ENCODE peak calls at places on chromosomes 12 and 14, in four cellular contexts. One of them, this sample, is unnamed. For H3K4me1 and H3K27me3, the result is how much of the 10 kb centered on the place peaks cover.

GRCh38 chr12:6858796-6859195 is 6.8 kb downstream of the USP5 start:
- DNase-seq in foreskin keratinocyte: no peak
- DNase-seq in lower lobe of right lung: no peak
- DNase-seq in lung: no peak
- DNase-seq in this sample: no peak

GRCh38 chr14:23881292-23881691 is 72.3 kb upstream of the DHRS4 start:
- DNase-seq in foreskin keratinocyte: no peak
- DNase-seq in lower lobe of right lung: no peak
- DNase-seq in lung: no peak
- DNase-seq in this sample: no peak

GRCh38 chr14:73723799-73724621 is 9.8 kb upstream of the PNMA1 start:
- DNase-seq in foreskin keratinocyte: no peak
- DNase-seq in lower lobe of right lung: peak
- DNase-seq in lung: peak
- DNase-seq in this sample: no peak

GRCh38 chr12:52149651-52150241 is 42.1 kb downstream of the KRT80 start:
- DNase-seq in foreskin keratinocyte: no peak
- DNase-seq in lower lobe of right lung: no peak
- DNase-seq in lung: no peak
- DNase-seq in this sample: no peak

GRCh38 chr12:106889326-106889725 is 66.4 kb upstream of the TMEM263 start:
- DNase-seq in foreskin keratinocyte: no peak
- DNase-seq in lower lobe of right lung: no peak
- DNase-seq in lung: no peak
- DNase-seq in this sample: no peak

GRCh38 chr12:75550401-75550851 is 39.0 kb upstream of the KRR1 start:
- DNase-seq in foreskin keratinocyte: no peak
- DNase-seq in lower lobe of right lung: no peak
- DNase-seq in lung: no peak
- DNase-seq in this sample: peak

GRCh38 chr14:54133896-54134295 is 177.3 kb upstream of the BMP4 start:
- DNase-seq in foreskin keratinocyte: peak
- DNase-seq in lower lobe of right lung: no peak
- DNase-seq in lung: peak
- DNase-seq in this sample: peak

GRCh38 chr12:131087991-131088700 is 134.4 kb downstream of the ADGRD1 start:
- DNase-seq in foreskin keratinocyte: no peak
- DNase-seq in lower lobe of right lung: peak
- DNase-seq in lung: no peak
- DNase-seq in this sample: no peak

GRCh38 chr14:92964124-92965109 is 41.5 kb downstream of the CHGA start:
- DNase-seq in foreskin keratinocyte: no peak
- DNase-seq in lower lobe of right lung: no peak
- DNase-seq in lung: no peak
- DNase-seq in this sample: no peak

GRCh38 chr14:31568671-31569070 is 7.5 kb downstream of the NUBPL start:
- DNase-seq in foreskin keratinocyte: no peak
- DNase-seq in lower lobe of right lung: no peak
- DNase-seq in lung: no peak
- DNase-seq in this sample: no peak

GRCh38 chr12:44314007-44314500 is 478.2 kb downstream of the TMEM117 start:
- DNase-seq in foreskin keratinocyte: no peak
- DNase-seq in lower lobe of right lung: no peak
- DNase-seq in lung: no peak
- DNase-seq in this sample: no peak

GRCh38 chr14:89401783-89402182 is 15.2 kb downstream of the FOXN3 start:
- DNase-seq in foreskin keratinocyte: no peak
- DNase-seq in lower lobe of right lung: no peak
- DNase-seq in lung: no peak
- DNase-seq in this sample: no peak

GRCh38 chr12:91109148-91109564 is 2.1 kb downstream of the LUM start:
- DNase-seq in foreskin keratinocyte: no peak
- DNase-seq in lower lobe of right lung: peak
- DNase-seq in lung: peak
- DNase-seq in this sample: peak

GRCh38 chr14:35332517-35333346 is 40.5 kb downstream of the PSMA6 start:
- DNase-seq in foreskin keratinocyte: no peak
- DNase-seq in lower lobe of right lung: no peak
- DNase-seq in lung: no peak
- DNase-seq in this sample: peak

GRCh38 chr14:81511110-81511900 is 22.3 kb downstream of the SEL1L start:
- DNase-seq in foreskin keratinocyte: no peak
- DNase-seq in lower lobe of right lung: no peak
- DNase-seq in lung: no peak
- DNase-seq in this sample: no peak

GRCh38 chr14:106789318-106789717 is 1262.9 kb downstream of the TMEM121 start:
- DNase-seq in foreskin keratinocyte: no peak
- DNase-seq in lower lobe of right lung: no peak
- DNase-seq in lung: no peak
- DNase-seq in this sample: no peak

GRCh38 chr14:69346710-69347109 is 51.4 kb downstream of the ERH start:
- DNase-seq in foreskin keratinocyte: no peak
- DNase-seq in lower lobe of right lung: no peak
- DNase-seq in lung: no peak
- DNase-seq in this sample: peak

GRCh38 chr14:61615743-61616523 is 79.4 kb upstream of the HIF1A start:
- DNase-seq in foreskin keratinocyte: no peak
- DNase-seq in lower lobe of right lung: no peak
- DNase-seq in lung: no peak
- DNase-seq in this sample: no peak

GRCh38 chr12:129489277-129489676 is 414.5 kb downstream of the TMEM132D start:
- DNase-seq in foreskin keratinocyte: no peak
- DNase-seq in lower lobe of right lung: no peak
- DNase-seq in lung: no peak
- DNase-seq in this sample: no peak

GRCh38 chr14:100096656-100097055 is 31.4 kb downstream of the EVL start:
- DNase-seq in foreskin keratinocyte: peak
- DNase-seq in lower lobe of right lung: no peak
- DNase-seq in lung: no peak
- DNase-seq in this sample: no peak

GRCh38 chr12:81859521-81859920 is 100.4 kb upstream of the PPFIA2 start:
- DNase-seq in foreskin keratinocyte: no peak
- DNase-seq in lower lobe of right lung: no peak
- DNase-seq in lung: no peak
- DNase-seq in this sample: peak

GRCh38 chr12:29725587-29726320 is 58.0 kb downstream of the TMTC1 start:
- DNase-seq in foreskin keratinocyte: no peak
- DNase-seq in lower lobe of right lung: no peak
- DNase-seq in lung: no peak
- DNase-seq in this sample: no peak

GRCh38 chr14:22185191-22185590 is 403.8 kb downstream of the DAD1 start:
- DNase-seq in foreskin keratinocyte: peak
- DNase-seq in lower lobe of right lung: no peak
- DNase-seq in lung: no peak
- DNase-seq in this sample: no peak

GRCh38 chr12:57763881-57764661 is 2.8 kb downstream of the CYP27B1 start:
- DNase-seq in foreskin keratinocyte: no peak
- DNase-seq in lower lobe of right lung: no peak
- DNase-seq in lung: no peak
- DNase-seq in this sample: no peak

GRCh38 chr14:40842816-40843215 is 763.9 kb upstream of the LRFN5 start:
- DNase-seq in foreskin keratinocyte: no peak
- DNase-seq in lower lobe of right lung: no peak
- DNase-seq in lung: no peak
- DNase-seq in this sample: no peak

GRCh38 chr12:68932701-68933563 is at the start of gene CPM:
- DNase-seq in foreskin keratinocyte: no peak
- DNase-seq in lower lobe of right lung: peak
- DNase-seq in lung: peak
- DNase-seq in this sample: peak

GRCh38 chr14:33335366-33335765 is 396.7 kb downstream of the NPAS3 start:
- DNase-seq in foreskin keratinocyte: no peak
- DNase-seq in lower lobe of right lung: no peak
- DNase-seq in lung: no peak
- DNase-seq in this sample: no peak

GRCh38 chr12:92457458-92458195 is 245.2 kb upstream of the PLEKHG7 start:
- DNase-seq in foreskin keratinocyte: no peak
- DNase-seq in lower lobe of right lung: no peak
- DNase-seq in lung: no peak
- DNase-seq in this sample: no peak

GRCh38 chr14:69091695-69092094 is 61.2 kb downstream of the DCAF5 start:
- DNase-seq in foreskin keratinocyte: no peak
- DNase-seq in lower lobe of right lung: no peak
- DNase-seq in lung: no peak
- DNase-seq in this sample: no peak

GRCh38 chr12:77878901-77879300 is 48.2 kb downstream of the NAV3 start:
- DNase-seq in foreskin keratinocyte: no peak
- DNase-seq in lower lobe of right lung: no peak
- DNase-seq in lung: no peak
- DNase-seq in this sample: no peak

GRCh38 chr12:124518051-124518932 is 49.1 kb downstream of the NCOR2 start:
- DNase-seq in foreskin keratinocyte: peak
- DNase-seq in lower lobe of right lung: peak
- DNase-seq in lung: peak
- DNase-seq in this sample: peak

GRCh38 chr14:54713364-54713763 is 146.4 kb downstream of the SAMD4A start:
- DNase-seq in foreskin keratinocyte: no peak
- DNase-seq in lower lobe of right lung: no peak
- DNase-seq in lung: no peak
- DNase-seq in this sample: no peak

GRCh38 chr14:68377459-68377858 is 415.4 kb downstream of the ZFP36L1 start:
- DNase-seq in foreskin keratinocyte: no peak
- DNase-seq in lower lobe of right lung: peak
- DNase-seq in lung: peak
- DNase-seq in this sample: peak

GRCh38 chr14:48690349-48690748 is 895.8 kb downstream of the RPS29 start:
- DNase-seq in foreskin keratinocyte: no peak
- DNase-seq in lower lobe of right lung: no peak
- DNase-seq in lung: no peak
- DNase-seq in this sample: no peak

DNA sequence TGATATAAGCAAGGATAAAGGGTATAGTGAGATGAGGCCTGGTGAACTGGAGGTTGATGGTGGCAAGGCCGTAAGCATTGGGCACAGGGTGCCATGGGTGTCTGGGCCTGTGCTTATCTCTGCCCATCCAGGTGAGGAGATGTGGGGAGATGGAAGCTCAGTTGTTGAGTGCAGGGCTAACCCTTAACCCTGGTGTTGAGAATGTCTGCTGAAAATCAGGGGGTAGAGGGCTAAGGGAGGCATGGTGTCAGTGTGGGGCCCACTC is 86.1 kb downstream of the SYNE2 start:
- DNase-seq in foreskin keratinocyte: no peak
- DNase-seq in lower lobe of right lung: no peak
- DNase-seq in lung: no peak
- DNase-seq in this sample: no peak
- H3K4me1 ChIP-seq in foreskin keratinocyte: under half
- H3K4me1 ChIP-seq in lower lobe of right lung: under half
- H3K4me1 ChIP-seq in lung: under half
- H3K4me1 ChIP-seq in this sample: under half

GRCh38 chr12:48018618-48018995 is 14.3 kb upstream of the COL2A1 start:
- DNase-seq in foreskin keratinocyte: no peak
- DNase-seq in lower lobe of right lung: no peak
- DNase-seq in lung: no peak
- DNase-seq in this sample: no peak
- H3K27me3 ChIP-seq in foreskin keratinocyte: half or more
- H3K27me3 ChIP-seq in lower lobe of right lung: under half
- H3K27me3 ChIP-seq in lung: under half
- H3K27me3 ChIP-seq in this sample: under half

GRCh38 chr14:105200074-105200473 is 19.0 kb upstream of the NUDT14 start:
- DNase-seq in foreskin keratinocyte: no peak
- DNase-seq in lower lobe of right lung: no peak
- DNase-seq in lung: no peak
- DNase-seq in this sample: no peak

GRCh38 chr14:105199093-105199492 is 18.0 kb upstream of the NUDT14 start:
- DNase-seq in foreskin keratinocyte: no peak
- DNase-seq in lower lobe of right lung: no peak
- DNase-seq in lung: no peak
- DNase-seq in this sample: no peak

GRCh38 chr14:105201928-105202513 is 20.9 kb upstream of the NUDT14 start:
- DNase-seq in foreskin keratinocyte: no peak
- DNase-seq in lower lobe of right lung: no peak
- DNase-seq in lung: no peak
- DNase-seq in this sample: no peak

GRCh38 chr14:105201156-105201927 is 20.2 kb upstream of the NUDT14 start:
- DNase-seq in foreskin keratinocyte: no peak
- DNase-seq in lower lobe of right lung: no peak
- DNase-seq in lung: no peak
- DNase-seq in this sample: no peak

GRCh38 chr14:105200641-105201040 is 19.5 kb upstream of the NUDT14 start:
- DNase-seq in foreskin keratinocyte: no peak
- DNase-seq in lower lobe of right lung: no peak
- DNase-seq in lung: no peak
- DNase-seq in this sample: no peak
- H3K4me1 ChIP-seq in foreskin keratinocyte: under half
- H3K4me1 ChIP-seq in lower lobe of right lung: half or more
- H3K4me1 ChIP-seq in lung: under half
- H3K4me1 ChIP-seq in this sample: under half

GRCh38 chr12:28346567-28346966 is 156.3 kb downstream of the CCDC91 start:
- DNase-seq in foreskin keratinocyte: no peak
- DNase-seq in lower lobe of right lung: no peak
- DNase-seq in lung: no peak
- DNase-seq in this sample: no peak
- H3K27me3 ChIP-seq in foreskin keratinocyte: under half
- H3K27me3 ChIP-seq in lower lobe of right lung: under half
- H3K27me3 ChIP-seq in lung: under half
- H3K27me3 ChIP-seq in this sample: under half

GRCh38 chr12:19994970-19995369 is 373.4 kb upstream of the PDE3A start:
- DNase-seq in foreskin keratinocyte: no peak
- DNase-seq in lower lobe of right lung: no peak
- DNase-seq in lung: no peak
- DNase-seq in this sample: no peak
- H3K4me1 ChIP-seq in foreskin keratinocyte: under half
- H3K4me1 ChIP-seq in lower lobe of right lung: under half
- H3K4me1 ChIP-seq in lung: under half
- H3K4me1 ChIP-seq in this sample: under half

DNA sequence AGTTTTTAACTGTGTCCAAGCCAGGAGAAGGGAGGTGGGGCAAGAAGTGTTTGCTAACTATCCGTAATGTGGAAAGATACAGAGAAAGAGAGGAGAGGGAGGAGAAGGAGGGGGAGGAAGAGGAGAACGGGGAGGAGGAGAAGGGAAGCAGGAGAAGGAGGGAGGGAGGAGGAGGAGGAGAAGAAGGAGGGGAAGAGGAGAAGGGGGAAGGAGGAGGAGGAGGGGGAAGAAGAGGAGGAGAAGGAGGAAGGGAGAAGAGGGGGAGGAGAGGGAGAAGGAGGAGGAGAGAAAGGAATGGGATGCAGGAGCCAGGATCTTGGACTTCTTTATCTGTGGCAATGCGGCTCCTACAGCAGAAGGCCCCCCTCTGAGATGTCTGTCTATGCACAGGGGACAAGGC is 510.3 kb upstream of the CCDC196 start:
- DNase-seq in foreskin keratinocyte: no peak
- DNase-seq in lower lobe of right lung: no peak
- DNase-seq in lung: no peak
- DNase-seq in this sample: no peak
- H3K27me3 ChIP-seq in foreskin keratinocyte: under half
- H3K27me3 ChIP-seq in lower lobe of right lung: under half
- H3K27me3 ChIP-seq in lung: under half
- H3K27me3 ChIP-seq in this sample: under half

This sample was measured in small intestine.